ENCODE peak calls at places on chromosomes 11 and 22, in six cellular contexts. I is transverse colon; L is stimulated activated CD8-positive, alpha-beta memory T cell treated with anti-CD3 and anti-CD28 coated beads, Interleukin-12 subunit alpha, Interleukin-12 subunit beta, amount 100 ng/mL, for 1 hour; H is central memory CD8-positive, alpha-beta T cell; X is A673; V is fibroblast of lung. N is an unnamed sample.

GRCh38 chr22:24433868-24434471 is 6.6 kb downstream of the ADORA2A start:
- DNase-seq in I (peak), L (peak), H (no peak), X (peak), V (peak), N (no peak)

GRCh38 chr22:37043828-37044538 is 7.6 kb upstream of the KCTD17 start:
- DNase-seq in I (peak), L (no peak), H (no peak), X (peak), V (peak), N (peak)

GRCh38 chr11:80462211-80462610 is 1021.4 kb upstream of the TENM4 start:
- DNase-seq in I (no peak), L (no peak), H (no peak), X (no peak), V (peak), N (no peak)

GRCh38 chr11:19551454-19551853 is 161.2 kb upstream of the NAV2 start:
- DNase-seq in I (no peak), L (no peak), H (no peak), X (no peak), V (no peak), N (no peak)

GRCh38 chr11:57641426-57641825 is 8.3 kb downstream of the YPEL4 start:
- DNase-seq in I (no peak), L (no peak), H (no peak), X (peak), V (peak), N (peak)

GRCh38 chr11:77188912-77189491 is 61.0 kb downstream of the MYO7A start:
- DNase-seq in I (peak), L (no peak), H (no peak), X (no peak), V (no peak), N (peak)

GRCh38 chr11:35742707-35743454 is 80.3 kb downstream of the TRIM44 start:
- DNase-seq in I (no peak), L (no peak), H (no peak), X (no peak), V (no peak), N (peak)

GRCh38 chr11:1873048-1873812 is 18.5 kb downstream of the PRR33 start:
- DNase-seq in I (no peak), L (no peak), H (no peak), X (peak), V (peak), N (peak)

GRCh38 chr11:118339281-118340045 is 3.0 kb downstream of the CD3D start:
- DNase-seq in I (no peak), L (no peak), H (no peak), X (no peak), V (no peak), N (no peak)

GRCh38 chr11:45982656-45983470 is 60.4 kb downstream of the LARGE2 start:
- DNase-seq in I (no peak), L (no peak), H (no peak), X (peak), V (peak), N (peak)

GRCh38 chr22:49789289-49790141 is 38.2 kb downstream of the BRD1 start:
- DNase-seq in I (peak), L (peak), H (no peak), X (peak), V (no peak), N (no peak)

GRCh38 chr11:121321614-121322243 is 29.2 kb downstream of the SC5D start:
- DNase-seq in I (peak), L (no peak), H (no peak), X (peak), V (peak), N (peak)

GRCh38 chr11:61695917-61696316 is 15.7 kb downstream of the DAGLA start:
- DNase-seq in I (peak), L (peak), H (peak), X (peak), V (peak), N (peak)

GRCh38 chr11:85810871-85811611 is at the start of gene SYTL2:
- DNase-seq in I (peak), L (peak), H (peak), X (peak), V (peak), N (peak)

GRCh38 chr11:95829580-95830259 is 39.4 kb downstream of the CEP57 start:
- DNase-seq in I (no peak), L (no peak), H (no peak), X (no peak), V (peak), N (no peak)

GRCh38 chr22:47045691-47046410 is 283.4 kb downstream of the TBC1D22A start:
- DNase-seq in I (no peak), L (no peak), H (no peak), X (no peak), V (no peak), N (no peak)

N was measured in NCI-H69.